ENCODE peak calls at places on chromosomes 3 and 15, in eight cellular contexts. O is astrocyte of the spinal cord; V is H9; G is T-helper 2 cell; R is ELR; U is mesenchymal stem cell; D is IMR-90; E is activated T-helper 1 cell treated with anti-CD3 and anti-CD28 coated beads, Interleukin-12 subunit alpha, Interleukin-12 subunit beta, Interleukin-2, Interleukin-4 antibody, amounts not matched to agents 30 ng/mL and 10 ng/mL and 1 ng/mL, durations not matched to agents 14 hours and 24 hours and 36 hours. N is an unnamed sample.

GRCh38 chr3:155631323-155632019 is 113.4 kb downstream of the PLCH1 start:
- DNase-seq in O (no peak), V (no peak), G (no peak), R (no peak), U (no peak), D (no peak), E (no peak), N (no peak)

GRCh38 chr15:60635507-60636352 is 156.8 kb upstream of the ICE2 start:
- DNase-seq in O (no peak), V (no peak), G (no peak), R (peak; percentile 21), U (no peak), D (no peak), E (no peak), N (no peak)

GRCh38 chr3:110568246-110568645 is 503.4 kb upstream of the NECTIN3 start:
- DNase-seq in O (peak; percentile 94), V (no peak), G (no peak), R (peak; percentile 94), U (peak; percentile 83), D (peak; percentile 94), E (no peak), N (no peak)

GRCh38 chr15:58731756-58732535 is 17.6 kb downstream of the ADAM10 start:
- DNase-seq in O (peak; percentile 74), V (no peak), G (no peak), R (peak; percentile 81), U (peak; percentile 86), D (peak; percentile 77), E (no peak), N (peak; percentile 38)

GRCh38 chr3:50204804-50205718 is at the start of gene SLC38A3:
- DNase-seq in O (no peak), V (peak; percentile 78), G (no peak), R (no peak), U (no peak), D (no peak), E (no peak), N (peak; percentile 50)

GRCh38 chr15:63994073-63994600 is 52.1 kb downstream of the DAPK2 start:
- DNase-seq in O (no peak), V (no peak), G (no peak), R (no peak), U (no peak), D (no peak), E (no peak), N (no peak)

GRCh38 chr3:185297867-185298266 is 44.0 kb upstream of the EHHADH start:
- DNase-seq in O (no peak), V (no peak), G (no peak), R (no peak), U (no peak), D (no peak), E (no peak), N (no peak)

GRCh38 chr15:63082366-63082765 is 39.3 kb upstream of the LACTB start:
- DNase-seq in O (no peak), V (no peak), G (no peak), R (no peak), U (no peak), D (no peak), E (no peak), N (no peak)

GRCh38 chr3:49512791-49513355 is 41.4 kb upstream of the BSN start:
- DNase-seq in O (no peak), V (no peak), G (no peak), R (no peak), U (no peak), D (no peak), E (no peak), N (peak; percentile 40)

GRCh38 chr15:82850242-82850591 is 40.8 kb downstream of the WHAMM start:
- DNase-seq in O (peak; percentile 47), V (peak; percentile 49), G (no peak), R (peak; percentile 57), U (peak; percentile 21), D (peak; percentile 5), E (no peak), N (peak; percentile 50)

GRCh38 chr3:31790516-31791148 is 190.4 kb downstream of the OSBPL10 start:
- DNase-seq in O (no peak), V (no peak), G (no peak), R (no peak), U (no peak), D (no peak), E (no peak), N (no peak)

GRCh38 chr3:72395654-72396415 is 452.4 kb downstream of the SHQ1 start:
- DNase-seq in O (no peak), V (no peak), G (no peak), R (no peak), U (no peak), D (peak; percentile 45), E (no peak), N (no peak)

GRCh38 chr3:196611761-196612483 is 27.6 kb upstream of the NRROS start:
- DNase-seq in O (no peak), V (no peak), G (no peak), R (peak; percentile 8), U (no peak), D (no peak), E (no peak), N (peak; percentile 73)

GRCh38 chr3:113531826-113532697 is at the start of gene SIDT1:
- DNase-seq in O (peak; percentile 13), V (peak; percentile 42), G (peak; percentile 26), R (peak; percentile 47), U (peak; percentile 34), D (no peak), E (peak; percentile 64), N (peak; percentile 10)

GRCh38 chr3:45681846-45682245 is 7.3 kb upstream of the SACM1L start:
- DNase-seq in O (no peak), V (no peak), G (no peak), R (no peak), U (no peak), D (no peak), E (no peak), N (no peak)

GRCh38 chr3:46705022-46705530 is 3.9 kb downstream of the TMIE start:
- DNase-seq in O (peak; percentile 65), V (peak; percentile 84), G (no peak), R (peak; percentile 72), U (peak; percentile 75), D (peak; percentile 59), E (peak; percentile 53), N (peak; percentile 85)

GRCh38 chr3:123076496-123077418 is 9.9 kb downstream of the PDIA5 start:
- DNase-seq in O (no peak), V (no peak), G (no peak), R (no peak), U (peak; percentile 18), D (no peak), E (no peak), N (no peak)

GRCh38 chr15:77825546-77825945 is 192.8 kb upstream of the LINGO1 start:
- DNase-seq in O (no peak), V (no peak), G (no peak), R (no peak), U (no peak), D (no peak), E (no peak), N (peak; percentile 23)

GRCh38 chr3:69568926-69569325 is 170.3 kb upstream of the MITF start:
- DNase-seq in O (no peak), V (no peak), G (no peak), R (no peak), U (no peak), D (peak; percentile 23), E (no peak), N (no peak)

GRCh38 chr3:154125378-154126030 is 4.3 kb downstream of the ARHGEF26 start:
- DNase-seq in O (no peak), V (no peak), G (no peak), R (no peak), U (no peak), D (no peak), E (no peak), N (no peak)

N was measured in mesendoderm.